ENCODE peak calls at places on chromosomes 13 and 19, in seven cellular contexts. T is activated CD4-positive, alpha-beta T cell treated with anti-CD3 and anti-CD28 coated beads, Interleukin-2, amount 10 ng/mL, durations not matched to agents 24 days and 14 days; R is AG08396; C is stimulated activated naive B cell treated with anti-CD40 and anti-IgM and Interleukin-4, amounts not matched to agents 10 μg/mL and 1 μg/mL and 100 μg/mL, for 72 hours; I is stimulated activated CD4-positive, alpha-beta T cell treated with anti-CD3 and anti-CD28 coated beads, Interleukin-15, amount 100 ng/mL, for 1 hour; J is LHCN-M2; D is anterior cingulate cortex. V is an unnamed sample.

GRCh38 chr13:98285317-98285716 is 108.2 kb upstream of the RNF113B start:
- DNase-seq in R (no peak), C (no peak), T (no peak), I (no peak), J (peak), D (no peak), V (no peak)

GRCh38 chr19:38705197-38706019 is 38.9 kb downstream of the CAPN12 start:
- DNase-seq in R (no peak), I (no peak), C (no peak), J (no peak), D (no peak), T (no peak), V (no peak)

GRCh38 chr13:23430664-23431063 is 2.8 kb downstream of the SACS start:
- DNase-seq in D (no peak), T (peak), I (no peak), J (no peak), C (no peak), R (no peak), V (no peak)

GRCh38 chr19:56211718-56212117 is 9.6 kb downstream of the ZSCAN5C start:
- DNase-seq in C (no peak), D (no peak), T (no peak), J (no peak), I (no peak), R (no peak), V (no peak)

GRCh38 chr13:24172071-24172470 is 11.6 kb downstream of the SPATA13 start:
- DNase-seq in D (no peak), C (no peak), J (no peak), I (no peak), R (no peak), T (no peak), V (no peak)

GRCh38 chr13:51523082-51523518 is 61.2 kb upstream of the WDFY2 start:
- DNase-seq in I (no peak), J (peak), R (no peak), C (no peak), T (peak), D (no peak), V (peak)

GRCh38 chr13:92989301-92989700 is 237.3 kb upstream of the GPC6 start:
- DNase-seq in T (no peak), I (no peak), R (no peak), J (no peak), D (no peak), C (no peak), V (no peak)

GRCh38 chr19:42596391-42597071 is 1.8 kb upstream of the CEACAM8 start:
- DNase-seq in R (peak), D (peak), C (peak), I (no peak), T (peak), J (no peak), V (no peak)

GRCh38 chr13:73849292-73849691 is 284.9 kb downstream of the KLF12 start:
- DNase-seq in D (no peak), R (peak), T (no peak), C (no peak), J (peak), I (no peak), V (peak)

GRCh38 chr13:105587786-105588185 is 947.7 kb downstream of the EFNB2 start:
- DNase-seq in T (no peak), I (no peak), J (no peak), D (no peak), R (no peak), C (no peak), V (peak)

GRCh38 chr13:110331362-110331761 is 24.3 kb downstream of the COL4A2 start:
- DNase-seq in C (no peak), T (no peak), I (no peak), J (peak), D (no peak), R (peak), V (no peak)

GRCh38 chr19:44847144-44848035 is 1.3 kb downstream of the NECTIN2 start:
- DNase-seq in T (peak), C (no peak), R (peak), J (peak), D (no peak), I (no peak), V (peak)

GRCh38 chr19:51158474-51159129 is 16.5 kb downstream of the SIGLEC7 start:
- DNase-seq in R (peak), I (peak), T (peak), D (no peak), J (peak), C (peak), V (peak)

V was measured in HT1080.